ENCODE peak calls at places on chromosomes 4 and X, in seven cellular contexts. M is pancreas, Q is ovary, K is fibroblast of mammary gland, B is A549, G is AG04449, L is IMR-90. C is an unnamed sample.

GRCh38 chrX:119516157-119516702 is 48.0 kb downstream of the SLC25A5 start:
- DNase-seq in Q (peak), M (no peak), K (peak), L (peak), G (no peak), B (peak), C (peak)

GRCh38 chr4:48127231-48127881 is 6.7 kb downstream of the TXK start:
- DNase-seq in G (no peak), B (no peak), Q (no peak), K (no peak), L (no peak), M (no peak), C (no peak)

GRCh38 chr4:11011249-11011648 is 326.7 kb upstream of the CLNK start:
- DNase-seq in G (no peak), Q (no peak), L (no peak), K (no peak), M (no peak), B (no peak), C (no peak)

GRCh38 chr4:27916432-27917184 is 1056.0 kb downstream of the STIM2 start:
- DNase-seq in K (no peak), M (no peak), G (no peak), L (no peak), B (no peak), Q (no peak), C (no peak)

GRCh38 chr4:57850141-57850540 is 740.0 kb upstream of the IGFBP7 start:
- DNase-seq in G (no peak), L (no peak), Q (no peak), M (no peak), B (no peak), K (no peak), C (no peak)

GRCh38 chr4:78527555-78527954 is 24.0 kb upstream of the ANXA3 start:
- DNase-seq in G (no peak), K (no peak), M (no peak), B (no peak), L (no peak), Q (no peak), C (no peak)

GRCh38 chr4:153326513-153326912 is 18.0 kb upstream of the MND1 start:
- DNase-seq in L (peak), G (no peak), Q (no peak), K (peak), M (no peak), B (no peak), C (no peak)

GRCh38 chrX:49139713-49140112 is 16.2 kb upstream of the GPKOW start:
- DNase-seq in Q (no peak), G (no peak), K (no peak), B (peak), L (no peak), M (no peak), C (no peak)

GRCh38 chr4:158778065-158778711 is 9.4 kb downstream of the FNIP2 start:
- DNase-seq in B (no peak), L (no peak), Q (no peak), G (no peak), M (no peak), K (no peak), C (no peak)

GRCh38 chr4:25823632-25824031 is 39.2 kb downstream of the SEL1L3 start:
- DNase-seq in M (no peak), B (no peak), K (no peak), Q (no peak), G (no peak), L (no peak), C (no peak)

GRCh38 chr4:158051401-158052235 is 121.2 kb downstream of the GASK1B start:
- DNase-seq in G (peak), B (peak), Q (peak), L (peak), M (no peak), K (peak), C (no peak)

GRCh38 chr4:5956285-5957021 is 61.8 kb downstream of the C4orf50 start:
- DNase-seq in G (no peak), B (no peak), M (peak), K (no peak), Q (no peak), L (no peak), C (no peak)

GRCh38 chr4:2095236-2096072 is 36.3 kb downstream of the NAT8L start:
- DNase-seq in K (no peak), M (no peak), Q (no peak), B (no peak), G (no peak), L (no peak), C (no peak)

GRCh38 chr4:174631901-174632758 is 109.8 kb upstream of the HPGD start:
- DNase-seq in L (peak), B (peak), G (no peak), K (peak), M (no peak), Q (no peak), C (peak)

GRCh38 chr4:103892616-103893015 is 172.8 kb upstream of the TACR3 start:
- DNase-seq in B (no peak), G (no peak), K (peak), M (no peak), Q (no peak), L (no peak), C (no peak)

GRCh38 chr4:113146876-113147358 is 97.5 kb downstream of the ANK2 start:
- DNase-seq in Q (peak), G (no peak), M (peak), L (no peak), B (no peak), K (peak), C (no peak)

GRCh38 chr4:1489639-1489995 is 83.4 kb upstream of the NKX1-1 start:
- DNase-seq in M (no peak), B (no peak), L (no peak), G (no peak), K (no peak), Q (no peak), C (no peak)

GRCh38 chr4:136803430-136803829 is 728.9 kb downstream of the PCDH18 start:
- DNase-seq in K (no peak), M (no peak), G (no peak), B (no peak), Q (no peak), L (no peak), C (no peak)

GRCh38 chr4:3766207-3766790 is at the start of gene ADRA2C:
- DNase-seq in G (no peak), L (no peak), M (peak), Q (no peak), B (peak), K (no peak), C (no peak)

GRCh38 chrX:108186811-108187210 is 95.2 kb downstream of the ATG4A start:
- DNase-seq in L (peak), K (peak), Q (no peak), M (no peak), B (peak), G (peak), C (peak)

GRCh38 chr4:10198365-10198764 is 81.8 kb upstream of the WDR1 start:
- DNase-seq in L (no peak), M (no peak), Q (no peak), K (no peak), B (no peak), G (no peak), C (no peak)

GRCh38 chr4:13665711-13666660 is 38.5 kb upstream of the BOD1L1 start:
- DNase-seq in K (peak), B (no peak), M (no peak), Q (no peak), G (no peak), L (peak), C (no peak)

GRCh38 chr4:87717276-87718031 is 67.4 kb downstream of the DMP1 start:
- DNase-seq in Q (no peak), K (peak), B (no peak), G (no peak), L (no peak), M (no peak), C (no peak)

GRCh38 chr4:26490980-26491284 is 648 bp upstream of the CCKAR start:
- DNase-seq in Q (no peak), L (no peak), M (no peak), B (no peak), K (no peak), G (no peak), C (no peak)

GRCh38 chr4:139534287-139534950 is 21.6 kb downstream of the SETD7 start:
- DNase-seq in Q (no peak), M (no peak), B (no peak), G (no peak), L (no peak), K (no peak), C (no peak)

GRCh38 chrX:39519213-39519544 is 578.6 kb downstream of the BCOR start:
- DNase-seq in G (no peak), L (no peak), M (peak), K (peak), B (no peak), Q (peak), C (no peak)

GRCh38 chrX:96410927-96411326 is 273.7 kb upstream of the DIAPH2 start:
- DNase-seq in G (no peak), B (no peak), Q (no peak), M (no peak), L (no peak), K (no peak), C (no peak)

DNA sequence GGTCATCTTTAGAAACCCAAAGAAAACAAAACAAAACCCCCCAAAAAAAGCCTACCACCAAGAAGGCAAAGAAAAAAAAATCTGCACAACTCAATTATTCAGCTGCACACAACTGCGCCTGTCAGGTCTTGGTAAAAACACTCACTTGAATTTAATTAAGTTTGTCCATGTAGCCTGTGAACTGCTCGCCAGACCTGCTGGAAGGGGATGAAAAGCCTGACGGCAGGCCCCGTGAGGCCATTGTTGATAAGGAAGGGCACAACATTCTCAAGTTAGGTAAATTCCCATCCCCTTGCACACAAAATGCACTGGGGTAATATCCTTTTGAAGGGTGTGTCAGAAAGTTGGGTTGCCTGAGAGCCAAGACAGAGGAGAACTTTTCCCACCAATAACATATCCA is 23.1 kb upstream of the ADAMTS3 start:
- DNase-seq in B (no peak), K (no peak), G (no peak), Q (no peak), M (no peak), L (no peak), C (no peak)
- H3K4me3 ChIP-seq in B (no peak), K (no peak), G (no peak), Q (no peak), M (no peak), L (no peak), C (no peak)

GRCh38 chrX:85326234-85327059 is 53.0 kb downstream of the POF1B start:
- DNase-seq in M (no peak), G (no peak), L (no peak), K (no peak), Q (no peak), B (no peak), C (no peak)
- TF ChIP-seq CTCF in M (no peak), G (no peak), L (no peak), K (no peak), Q (no peak), B (no peak), C (no peak)

DNA sequence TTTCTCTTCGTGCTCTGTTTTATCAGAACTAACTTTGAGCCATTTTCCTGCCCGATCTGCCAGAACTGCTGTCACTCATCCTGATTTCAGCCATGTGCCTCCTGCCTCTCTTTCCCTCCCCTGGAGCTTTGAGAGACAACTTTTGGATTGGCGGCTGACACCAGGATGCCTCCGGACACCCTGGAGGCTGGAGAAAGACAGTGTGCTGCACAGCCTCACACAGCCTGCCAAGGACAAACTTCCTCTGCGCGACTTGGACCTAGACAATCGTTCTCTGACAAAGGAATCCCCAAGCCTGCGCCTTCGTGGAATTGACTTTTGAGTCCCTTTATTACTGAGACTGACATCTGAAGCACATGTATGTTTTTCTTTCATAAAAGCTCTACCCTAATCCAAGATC is 10.8 kb upstream of the LDB2 start:
- DNase-seq in G (no peak), K (no peak), Q (no peak), B (no peak), M (no peak), L (no peak), C (no peak)
- H3K4me3 ChIP-seq in G (no peak), K (no peak), Q (no peak), B (no peak), M (no peak), L (no peak), C (no peak)

DNA sequence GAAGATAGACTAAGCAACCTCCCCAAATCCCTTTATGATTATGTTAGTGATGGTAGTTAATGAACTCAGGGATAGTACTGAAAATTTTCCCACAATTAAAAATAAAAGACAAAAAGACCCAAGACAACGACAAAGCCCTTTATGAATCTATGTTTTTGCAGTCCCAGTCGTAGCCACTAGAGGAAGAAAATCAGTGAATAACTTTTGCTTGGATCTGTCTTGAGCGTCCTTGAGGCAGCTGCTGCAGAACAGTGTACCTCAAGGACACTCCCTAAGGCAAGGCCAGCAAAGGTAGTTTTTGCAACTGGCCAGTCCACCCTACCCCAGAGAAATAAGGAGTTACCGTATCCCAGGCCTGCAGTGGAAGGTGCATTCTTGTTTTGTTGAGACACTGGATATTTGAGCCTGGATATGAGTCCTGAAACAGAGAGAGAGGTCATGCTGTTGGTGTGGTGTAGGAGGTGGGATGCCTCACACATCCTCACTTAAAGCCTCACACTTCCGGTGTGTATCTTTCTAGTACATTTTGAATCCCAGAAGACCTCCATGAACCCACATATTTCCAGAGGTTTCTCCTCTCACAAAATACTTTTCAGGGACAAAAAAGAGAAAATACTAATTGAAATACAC is 8.7 kb upstream of the TIMM8A start:
- DNase-seq in Q (no peak), M (no peak), L (peak), G (no peak), K (peak), B (peak), C (no peak)
- TF ChIP-seq CTCF in Q (no peak), M (no peak), L (peak), G (peak), K (peak), B (no peak), C (peak)

GRCh38 chrX:68696267-68696666 is 48.8 kb downstream of the STARD8 start:
- DNase-seq in L (no peak), G (no peak), K (no peak), B (no peak), M (no peak), Q (no peak), C (no peak)

GRCh38 chrX:68695206-68695845 is 47.9 kb downstream of the STARD8 start:
- DNase-seq in G (no peak), L (no peak), B (no peak), Q (no peak), M (no peak), K (no peak), C (no peak)

GRCh38 chrX:68692651-68693050 is 45.2 kb downstream of the STARD8 start:
- DNase-seq in L (peak), K (peak), B (no peak), M (no peak), G (no peak), Q (no peak), C (no peak)

GRCh38 chrX:68693481-68694410 is 46.3 kb downstream of the STARD8 start:
- DNase-seq in Q (peak), M (peak), K (peak), G (no peak), B (no peak), L (peak), C (no peak)

GRCh38 chrX:68694429-68695205 is 47.2 kb downstream of the STARD8 start:
- DNase-seq in G (no peak), Q (no peak), L (no peak), M (no peak), B (no peak), K (peak), C (no peak)
- H3K4me3 ChIP-seq in G (peak), Q (no peak), L (peak), M (peak), B (no peak), K (peak), C (peak)

GRCh38 chr4:107742196-107742595 is 22.2 kb upstream of the PAPSS1 start:
- DNase-seq in G (no peak), Q (no peak), K (no peak), M (no peak), B (no peak), L (no peak), C (no peak)

GRCh38 chr4:107742791-107743190 is 22.8 kb upstream of the PAPSS1 start:
- DNase-seq in Q (no peak), G (no peak), M (no peak), B (no peak), K (no peak), L (no peak), C (no peak)

GRCh38 chr4:107737470-107737869 is 17.4 kb upstream of the PAPSS1 start:
- DNase-seq in L (no peak), B (no peak), Q (no peak), K (no peak), M (no peak), G (no peak), C (no peak)

GRCh38 chr4:107740950-107741701 is 21.1 kb upstream of the PAPSS1 start:
- DNase-seq in G (peak), L (peak), K (peak), M (peak), B (no peak), Q (peak), C (peak)

DNA sequence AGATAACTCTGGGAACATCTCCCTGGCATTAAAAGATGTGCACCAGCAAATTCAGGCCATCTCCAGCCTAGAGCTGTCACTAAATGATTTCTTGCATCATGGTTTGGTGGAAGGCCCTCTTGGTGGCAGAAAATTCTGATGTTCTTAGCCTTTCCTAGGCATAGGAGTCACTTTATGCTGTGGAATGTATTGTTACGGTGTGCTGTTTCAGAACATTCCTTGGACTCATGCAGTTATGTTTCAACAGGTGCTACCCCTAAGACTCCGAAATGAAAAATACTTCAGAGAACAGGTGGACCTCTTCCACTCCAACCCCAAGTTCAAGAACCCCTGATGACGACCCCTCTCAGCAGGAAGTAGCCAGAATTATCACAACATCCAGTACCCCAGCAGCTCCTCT is 20.3 kb upstream of the PAPSS1 start:
- DNase-seq in Q (no peak), G (no peak), B (peak), K (no peak), M (no peak), L (peak), C (no peak)
- TF ChIP-seq CTCF in Q (no peak), G (no peak), B (peak), K (no peak), M (no peak), L (no peak), C (peak)

GRCh38 chr4:186844059-186844681 is 120.5 kb upstream of the FAT1 start:
- DNase-seq in K (peak), L (peak), Q (no peak), M (no peak), G (no peak), B (no peak), C (no peak)

GRCh38 chr4:186846426-186846825 is 122.8 kb upstream of the FAT1 start:
- DNase-seq in B (no peak), G (no peak), L (peak), K (no peak), Q (no peak), M (no peak), C (no peak)

GRCh38 chr4:186840771-186841301 is 117.2 kb upstream of the FAT1 start:
- DNase-seq in L (no peak), M (no peak), K (peak), G (no peak), Q (peak), B (no peak), C (no peak)

GRCh38 chr4:186848437-186848836 is 124.8 kb upstream of the FAT1 start:
- DNase-seq in M (no peak), L (no peak), G (no peak), B (no peak), Q (no peak), K (no peak), C (no peak)

DNA sequence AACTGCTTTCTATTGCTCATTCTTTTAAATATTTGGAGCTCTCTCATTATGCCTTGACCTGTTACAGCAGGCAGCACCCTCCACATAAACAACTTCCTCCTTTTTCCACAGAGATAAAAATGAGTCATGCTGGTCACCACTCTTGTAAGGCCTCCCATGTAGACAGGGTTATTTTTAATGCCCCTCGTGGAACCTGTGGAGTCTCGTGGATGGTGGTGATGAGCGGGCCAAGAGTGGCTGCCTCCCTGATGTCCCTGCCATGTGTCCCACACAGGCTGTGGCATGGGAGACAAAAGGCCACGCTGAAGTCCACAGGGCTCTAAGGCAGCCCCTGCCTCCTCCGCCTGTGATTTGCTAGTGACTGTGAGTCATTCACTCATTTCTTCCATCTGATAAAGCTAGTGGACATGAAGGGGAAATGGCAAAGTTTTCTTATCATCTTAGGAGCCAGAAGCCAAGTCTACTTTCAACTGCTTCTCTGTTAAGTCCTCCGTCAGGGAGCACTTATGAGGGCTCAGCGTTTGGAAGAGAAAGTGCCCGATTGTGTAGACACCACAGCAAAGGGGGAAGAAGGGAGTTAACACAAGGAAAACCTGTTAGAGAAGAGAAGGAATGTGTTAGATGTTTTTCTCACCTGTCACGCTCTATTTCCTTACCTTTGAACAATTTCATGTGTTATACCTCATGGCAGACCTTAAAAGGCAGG is 121.6 kb upstream of the FAT1 start:
- DNase-seq in B (peak), Q (peak), G (peak), M (no peak), L (peak), K (peak), C (no peak)
- H3K4me3 ChIP-seq in B (no peak), Q (no peak), G (no peak), M (no peak), L (no peak), K (no peak), C (no peak)

GRCh38 chrX:137432609-137433008 is 133.3 kb upstream of the ZIC3 start:
- DNase-seq in B (peak), K (no peak), G (no peak), Q (no peak), L (no peak), M (no peak), C (no peak)
- TF ChIP-seq CTCF in B (no peak), K (no peak), G (no peak), Q (no peak), L (no peak), M (no peak), C (no peak)

GRCh38 chr4:15809058-15809457 is 30.9 kb downstream of the CD38 start:
- DNase-seq in L (no peak), Q (no peak), G (no peak), K (no peak), M (no peak), B (no peak), C (no peak)
- H3K4me3 ChIP-seq in L (no peak), Q (no peak), G (no peak), K (no peak), M (no peak), B (no peak), C (no peak)

C was measured in HFF-Myc.